ENCODE peak calls at places on chromosome 6, in five cellular contexts. C is neural progenitor cell, X is NAMALWA, K is uterus, G is choroid plexus epithelial cell. S is an unnamed sample.
A peak's percentile ranks its signal among the peaks of the same experiment; 100 is the strongest.

GRCh38 chr6:91098006-91098405 is 511.1 kb upstream of the MAP3K7 start:
- DNase-seq in C (no peak), K (no peak), X (no peak), G (no peak), S (no peak)

GRCh38 chr6:51743999-51744398 is 343.4 kb downstream of the PKHD1 start:
- DNase-seq in X (no peak), C (no peak), G (no peak), K (no peak), S (no peak)

GRCh38 chr6:80594461-80594860 is 488.0 kb downstream of the BCKDHB start:
- DNase-seq in K (no peak), G (peak; percentile 15), X (no peak), C (no peak), S (no peak)

GRCh38 chr6:166925141-166925996 is 31.0 kb downstream of the RNASET2 start:
- DNase-seq in C (no peak), K (no peak), G (no peak), X (no peak), S (no peak)

GRCh38 chr6:119544325-119545150 is 195.0 kb upstream of the MAN1A1 start:
- DNase-seq in K (no peak), G (no peak), X (no peak), C (no peak), S (no peak)

GRCh38 chr6:56528412-56528841 is 114.3 kb downstream of the DST start:
- DNase-seq in G (peak; percentile 92), X (no peak), C (no peak), K (no peak), S (no peak)

GRCh38 chr6:31559958-31560696 is 12.0 kb upstream of the LTA start:
- DNase-seq in K (no peak), G (peak; percentile 76), X (peak; percentile 86), C (no peak), S (peak; percentile 39)

GRCh38 chr6:145241039-145241438 is 494.3 kb downstream of the EPM2A start:
- DNase-seq in X (no peak), C (no peak), K (no peak), G (peak; percentile 68), S (no peak)

GRCh38 chr6:106648651-106649308 is 19.4 kb downstream of the QRSL1 start:
- DNase-seq in K (no peak), C (no peak), G (no peak), X (peak; percentile 90), S (no peak)

GRCh38 chr6:158619922-158620801 is 24.4 kb downstream of the DYNLT1 start:
- DNase-seq in X (no peak), C (no peak), G (no peak), K (no peak), S (no peak)

S was measured in gastrocnemius medialis.